ENCODE peak calls at places on chromosome 18, in six cellular contexts. One of them, this sample, is unnamed.

GRCh38 chr18:2846638-2847340 is at the start of gene EMILIN2:
- DNase-seq in mammary epithelial cell: no peak
- DNase-seq in fibroblast of mammary gland: peak
- DNase-seq in T1000: no peak
- DNase-seq in aorta: peak
- DNase-seq in psoas muscle: peak
- DNase-seq in this sample: peak

GRCh38 chr18:57687970-57688369 is 66.3 kb upstream of the NARS1 start:
- DNase-seq in mammary epithelial cell: no peak
- DNase-seq in fibroblast of mammary gland: no peak
- DNase-seq in T1000: no peak
- DNase-seq in aorta: no peak
- DNase-seq in psoas muscle: no peak
- DNase-seq in this sample: no peak

GRCh38 chr18:12159446-12159845 is 65.8 kb downstream of the ANKRD62 start:
- DNase-seq in mammary epithelial cell: peak
- DNase-seq in fibroblast of mammary gland: peak
- DNase-seq in T1000: no peak
- DNase-seq in aorta: no peak
- DNase-seq in psoas muscle: no peak
- DNase-seq in this sample: peak

GRCh38 chr18:42087195-42087594 is 132.2 kb downstream of the PIK3C3 start:
- DNase-seq in mammary epithelial cell: no peak
- DNase-seq in fibroblast of mammary gland: no peak
- DNase-seq in T1000: no peak
- DNase-seq in aorta: no peak
- DNase-seq in psoas muscle: no peak
- DNase-seq in this sample: no peak

GRCh38 chr18:36700955-36701354 is 127.8 kb downstream of the TPGS2 start:
- DNase-seq in mammary epithelial cell: no peak
- DNase-seq in fibroblast of mammary gland: no peak
- DNase-seq in T1000: no peak
- DNase-seq in aorta: no peak
- DNase-seq in psoas muscle: no peak
- DNase-seq in this sample: no peak

GRCh38 chr18:79952996-79953559 is 1.6 kb upstream of the SLC66A2 start:
- DNase-seq in mammary epithelial cell: no peak
- DNase-seq in fibroblast of mammary gland: no peak
- DNase-seq in T1000: no peak
- DNase-seq in aorta: no peak
- DNase-seq in psoas muscle: peak
- DNase-seq in this sample: no peak

GRCh38 chr18:41073372-41073954 is 881.6 kb upstream of the PIK3C3 start:
- DNase-seq in mammary epithelial cell: peak
- DNase-seq in fibroblast of mammary gland: peak
- DNase-seq in T1000: no peak
- DNase-seq in aorta: no peak
- DNase-seq in psoas muscle: no peak
- DNase-seq in this sample: peak

GRCh38 chr18:64017870-64018269 is 48.0 kb downstream of the SERPINB8 start:
- DNase-seq in mammary epithelial cell: peak
- DNase-seq in fibroblast of mammary gland: peak
- DNase-seq in T1000: no peak
- DNase-seq in aorta: no peak
- DNase-seq in psoas muscle: no peak
- DNase-seq in this sample: peak

GRCh38 chr18:70207181-70207580 is 1.7 kb upstream of the RTTN start:
- DNase-seq in mammary epithelial cell: no peak
- DNase-seq in fibroblast of mammary gland: no peak
- DNase-seq in T1000: no peak
- DNase-seq in aorta: no peak
- DNase-seq in psoas muscle: no peak
- DNase-seq in this sample: no peak

GRCh38 chr18:25066536-25066935 is 285.4 kb downstream of the ZNF521 start:
- DNase-seq in mammary epithelial cell: no peak
- DNase-seq in fibroblast of mammary gland: no peak
- DNase-seq in T1000: no peak
- DNase-seq in aorta: no peak
- DNase-seq in psoas muscle: no peak
- DNase-seq in this sample: no peak

GRCh38 chr18:2914844-2915243 is 68.0 kb downstream of the EMILIN2 start:
- DNase-seq in mammary epithelial cell: no peak
- DNase-seq in fibroblast of mammary gland: peak
- DNase-seq in T1000: no peak
- DNase-seq in aorta: no peak
- DNase-seq in psoas muscle: peak
- DNase-seq in this sample: peak

GRCh38 chr18:24063121-24063731 is 48.7 kb downstream of the TTC39C start:
- DNase-seq in mammary epithelial cell: peak
- DNase-seq in fibroblast of mammary gland: peak
- DNase-seq in T1000: no peak
- DNase-seq in aorta: no peak
- DNase-seq in psoas muscle: no peak
- DNase-seq in this sample: no peak

GRCh38 chr18:79681484-79682387 is 2.1 kb downstream of the CTDP1 start:
- DNase-seq in mammary epithelial cell: peak
- DNase-seq in fibroblast of mammary gland: no peak
- DNase-seq in T1000: no peak
- DNase-seq in aorta: no peak
- DNase-seq in psoas muscle: no peak
- DNase-seq in this sample: no peak

GRCh38 chr18:10301831-10302483 is 152.5 kb upstream of the APCDD1 start:
- DNase-seq in mammary epithelial cell: no peak
- DNase-seq in fibroblast of mammary gland: no peak
- DNase-seq in T1000: no peak
- DNase-seq in aorta: no peak
- DNase-seq in psoas muscle: peak
- DNase-seq in this sample: no peak

GRCh38 chr18:22348521-22349316 is 69.0 kb downstream of the CTAGE1 start:
- DNase-seq in mammary epithelial cell: peak
- DNase-seq in fibroblast of mammary gland: no peak
- DNase-seq in T1000: no peak
- DNase-seq in aorta: peak
- DNase-seq in psoas muscle: peak
- DNase-seq in this sample: peak

GRCh38 chr18:31040982-31041345 is 1.6 kb downstream of the DSC3 start:
- DNase-seq in mammary epithelial cell: peak
- DNase-seq in fibroblast of mammary gland: no peak
- DNase-seq in T1000: no peak
- DNase-seq in aorta: no peak
- DNase-seq in psoas muscle: no peak
- DNase-seq in this sample: peak

GRCh38 chr18:7329036-7329435 is 98.1 kb downstream of the LRRC30 start:
- DNase-seq in mammary epithelial cell: peak
- DNase-seq in fibroblast of mammary gland: no peak
- DNase-seq in T1000: no peak
- DNase-seq in aorta: no peak
- DNase-seq in psoas muscle: no peak
- DNase-seq in this sample: no peak

GRCh38 chr18:55778731-55779460 is 190.9 kb upstream of the TCF4 start:
- DNase-seq in mammary epithelial cell: peak
- DNase-seq in fibroblast of mammary gland: no peak
- DNase-seq in T1000: no peak
- DNase-seq in aorta: no peak
- DNase-seq in psoas muscle: no peak
- DNase-seq in this sample: peak

GRCh38 chr18:62610509-62611394 is 87.9 kb downstream of the ZCCHC2 start:
- DNase-seq in mammary epithelial cell: no peak
- DNase-seq in fibroblast of mammary gland: no peak
- DNase-seq in T1000: no peak
- DNase-seq in aorta: no peak
- DNase-seq in psoas muscle: no peak
- DNase-seq in this sample: peak

GRCh38 chr18:13436596-13436995 is 218.0 kb downstream of the LDLRAD4 start:
- DNase-seq in mammary epithelial cell: no peak
- DNase-seq in fibroblast of mammary gland: no peak
- DNase-seq in T1000: no peak
- DNase-seq in aorta: no peak
- DNase-seq in psoas muscle: no peak
- DNase-seq in this sample: no peak

GRCh38 chr18:36158261-36158867 is 28.7 kb downstream of the ELP2 start:
- DNase-seq in mammary epithelial cell: peak
- DNase-seq in fibroblast of mammary gland: peak
- DNase-seq in T1000: no peak
- DNase-seq in aorta: no peak
- DNase-seq in psoas muscle: no peak
- DNase-seq in this sample: peak

GRCh38 chr18:8661754-8662573 is 43.4 kb upstream of the MTCL1 start:
- DNase-seq in mammary epithelial cell: peak
- DNase-seq in fibroblast of mammary gland: no peak
- DNase-seq in T1000: no peak
- DNase-seq in aorta: no peak
- DNase-seq in psoas muscle: no peak
- DNase-seq in this sample: peak

GRCh38 chr18:55840601-55841170 is 252.7 kb upstream of the TCF4 start:
- DNase-seq in mammary epithelial cell: no peak
- DNase-seq in fibroblast of mammary gland: no peak
- DNase-seq in T1000: no peak
- DNase-seq in aorta: no peak
- DNase-seq in psoas muscle: no peak
- DNase-seq in this sample: no peak

GRCh38 chr18:73945130-73945792 is 202.4 kb downstream of the FBXO15 start:
- DNase-seq in mammary epithelial cell: no peak
- DNase-seq in fibroblast of mammary gland: peak
- DNase-seq in T1000: no peak
- DNase-seq in aorta: no peak
- DNase-seq in psoas muscle: no peak
- DNase-seq in this sample: no peak

GRCh38 chr18:49238433-49239042 is 221.9 kb downstream of the DYM start:
- DNase-seq in mammary epithelial cell: no peak
- DNase-seq in fibroblast of mammary gland: peak
- DNase-seq in T1000: no peak
- DNase-seq in aorta: no peak
- DNase-seq in psoas muscle: no peak
- DNase-seq in this sample: peak

GRCh38 chr18:9708882-9709877 is 1.1 kb downstream of the RAB31 start:
- DNase-seq in mammary epithelial cell: no peak
- DNase-seq in fibroblast of mammary gland: no peak
- DNase-seq in T1000: no peak
- DNase-seq in aorta: peak
- DNase-seq in psoas muscle: no peak
- DNase-seq in this sample: peak

GRCh38 chr18:54415086-54415485 is 57.4 kb downstream of the C18orf54 start:
- DNase-seq in mammary epithelial cell: no peak
- DNase-seq in fibroblast of mammary gland: no peak
- DNase-seq in T1000: no peak
- DNase-seq in aorta: no peak
- DNase-seq in psoas muscle: no peak
- DNase-seq in this sample: no peak

GRCh38 chr18:26771524-26771923 is 94.0 kb downstream of the AQP4 start:
- DNase-seq in mammary epithelial cell: no peak
- DNase-seq in fibroblast of mammary gland: no peak
- DNase-seq in T1000: no peak
- DNase-seq in aorta: no peak
- DNase-seq in psoas muscle: no peak
- DNase-seq in this sample: no peak

GRCh38 chr18:38796762-38797161 is 1231.2 kb upstream of the CELF4 start:
- DNase-seq in mammary epithelial cell: no peak
- DNase-seq in fibroblast of mammary gland: no peak
- DNase-seq in T1000: no peak
- DNase-seq in aorta: no peak
- DNase-seq in psoas muscle: no peak
- DNase-seq in this sample: no peak

GRCh38 chr18:50405582-50406271 is 30.9 kb downstream of the SKA1 start:
- DNase-seq in mammary epithelial cell: no peak
- DNase-seq in fibroblast of mammary gland: no peak
- DNase-seq in T1000: no peak
- DNase-seq in aorta: no peak
- DNase-seq in psoas muscle: no peak
- DNase-seq in this sample: no peak

GRCh38 chr18:5582054-5582453 is 38.3 kb upstream of the EPB41L3 start:
- DNase-seq in mammary epithelial cell: no peak
- DNase-seq in fibroblast of mammary gland: peak
- DNase-seq in T1000: peak
- DNase-seq in aorta: no peak
- DNase-seq in psoas muscle: no peak
- DNase-seq in this sample: no peak

This sample was measured in amniotic epithelial cell.